ENCODE peak calls at places on chromosomes 6 and 20, in eight cellular contexts. L is PC-9; W is fibroblast of lung; E is CD8-positive, alpha-beta memory T cell; X is fibroblast of the aortic adventitia; R is ovary; D is cardiac fibroblast; C is MM.1S. P is an unnamed sample.

GRCh38 chr20:46715292-46715756 is 5.9 kb downstream of the SLC2A10 start:
- DNase-seq in C (no peak), R (peak; percentile 55), E (no peak), X (peak; percentile 84), D (peak; percentile 85), W (peak; percentile 78), L (peak; percentile 31), P (no peak)

GRCh38 chr6:7107578-7108195 is at the start of gene RREB1:
- DNase-seq in R (peak; percentile 78), W (peak; percentile 62), E (peak; percentile 78), X (peak; percentile 57), D (peak; percentile 74), C (peak; percentile 61), L (no peak), P (no peak)

GRCh38 chr20:36861625-36861874 is 14.4 kb upstream of the TLDC2 start:
- DNase-seq in D (no peak), W (no peak), L (no peak), X (no peak), R (no peak), C (no peak), E (no peak), P (no peak)

GRCh38 chr6:108168980-108169800 is 3.4 kb downstream of the NR2E1 start:
- DNase-seq in X (no peak), R (no peak), D (no peak), W (no peak), L (no peak), E (no peak), C (no peak), P (no peak)

GRCh38 chr6:80437186-80437585 is 330.7 kb downstream of the BCKDHB start:
- DNase-seq in L (no peak), X (peak; percentile 94), E (no peak), R (no peak), C (no peak), D (no peak), W (no peak), P (no peak)

GRCh38 chr20:56411759-56412472 is at the start of gene CASS4:
- DNase-seq in E (peak; percentile 54), C (no peak), L (no peak), W (peak; percentile 93), R (no peak), D (peak; percentile 95), X (peak; percentile 78), P (peak; percentile 84)

GRCh38 chr20:47487175-47487917 is 14.3 kb upstream of the NCOA3 start:
- DNase-seq in L (peak; percentile 50), W (no peak), X (peak; percentile 71), E (peak; percentile 70), C (peak; percentile 98), D (peak; percentile 27), R (no peak), P (no peak)

GRCh38 chr20:61998343-61999121 is 67.1 kb downstream of the TAF4 start:
- DNase-seq in L (no peak), R (no peak), D (no peak), E (no peak), W (no peak), X (no peak), C (no peak), P (no peak)

GRCh38 chr20:37194616-37195015 is 15.3 kb upstream of the MROH8 start:
- DNase-seq in R (no peak), C (no peak), X (no peak), D (no peak), E (no peak), L (no peak), W (no peak), P (no peak)

GRCh38 chr20:58877374-58878360 is 25.2 kb downstream of the GNAS start:
- DNase-seq in L (no peak), E (no peak), X (no peak), W (no peak), D (no peak), C (no peak), R (no peak), P (no peak)

GRCh38 chr6:128731249-128732165 is 151.4 kb upstream of the LAMA2 start:
- DNase-seq in X (peak; percentile 88), E (no peak), W (peak; percentile 73), C (peak; percentile 35), R (no peak), L (peak; percentile 63), D (peak; percentile 70), P (peak; percentile 17)

GRCh38 chr6:6785163-6785521 is 196.6 kb downstream of the LY86 start:
- DNase-seq in W (peak; percentile 9), R (no peak), C (no peak), L (no peak), E (no peak), X (peak; percentile 27), D (peak; percentile 14), P (no peak)

GRCh38 chr6:37994238-37994637 is 174.7 kb downstream of the ZFAND3 start:
- DNase-seq in E (no peak), R (no peak), C (no peak), W (no peak), L (no peak), D (peak; percentile 58), X (peak; percentile 64), P (no peak)

DNA sequence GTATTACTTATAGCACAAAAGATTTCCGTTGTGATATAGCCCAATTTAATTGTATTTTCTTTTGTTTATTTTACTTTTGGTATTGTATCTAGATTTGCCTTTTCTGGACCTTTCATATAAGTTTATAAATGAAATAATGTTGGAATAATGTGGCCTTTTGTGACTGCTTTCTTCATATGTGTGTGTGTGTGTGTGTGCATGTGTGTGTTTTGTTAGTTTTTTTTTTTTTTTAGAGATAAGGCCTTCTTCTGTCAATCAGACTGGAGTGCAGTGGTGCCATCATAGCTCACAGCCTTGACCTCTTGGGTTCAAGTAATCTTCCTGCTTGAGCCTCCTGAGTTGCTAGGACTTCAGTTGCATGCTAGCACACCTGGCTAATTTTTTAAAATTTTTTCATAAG is 37.8 kb upstream of the ASXL1 start:
- DNase-seq in R (no peak), E (no peak), C (no peak), W (no peak), D (no peak), X (no peak), L (no peak), P (no peak)
- H3K4me3 ChIP-seq in R (no peak overlapping the region), E (no peak overlapping the region), C (no peak overlapping the region), W (no peak overlapping the region), D (no peak overlapping the region), X (no peak overlapping the region), L (no peak overlapping the region), P (no peak overlapping the region)

GRCh38 chr6:44270526-44271405 is 516 bp downstream of the TMEM151B start:
- DNase-seq in W (no peak), R (peak; percentile 47), D (no peak), L (no peak), E (peak; percentile 53), X (no peak), C (no peak), P (no peak)
- H3K4me3 ChIP-seq in W (peak overlapping the region; percentile 10), R (no peak overlapping the region), D (no peak overlapping the region), L (no peak overlapping the region), E (no peak overlapping the region), X (no peak overlapping the region), C (no peak overlapping the region), P (peak overlapping the region; percentile 37)

DNA sequence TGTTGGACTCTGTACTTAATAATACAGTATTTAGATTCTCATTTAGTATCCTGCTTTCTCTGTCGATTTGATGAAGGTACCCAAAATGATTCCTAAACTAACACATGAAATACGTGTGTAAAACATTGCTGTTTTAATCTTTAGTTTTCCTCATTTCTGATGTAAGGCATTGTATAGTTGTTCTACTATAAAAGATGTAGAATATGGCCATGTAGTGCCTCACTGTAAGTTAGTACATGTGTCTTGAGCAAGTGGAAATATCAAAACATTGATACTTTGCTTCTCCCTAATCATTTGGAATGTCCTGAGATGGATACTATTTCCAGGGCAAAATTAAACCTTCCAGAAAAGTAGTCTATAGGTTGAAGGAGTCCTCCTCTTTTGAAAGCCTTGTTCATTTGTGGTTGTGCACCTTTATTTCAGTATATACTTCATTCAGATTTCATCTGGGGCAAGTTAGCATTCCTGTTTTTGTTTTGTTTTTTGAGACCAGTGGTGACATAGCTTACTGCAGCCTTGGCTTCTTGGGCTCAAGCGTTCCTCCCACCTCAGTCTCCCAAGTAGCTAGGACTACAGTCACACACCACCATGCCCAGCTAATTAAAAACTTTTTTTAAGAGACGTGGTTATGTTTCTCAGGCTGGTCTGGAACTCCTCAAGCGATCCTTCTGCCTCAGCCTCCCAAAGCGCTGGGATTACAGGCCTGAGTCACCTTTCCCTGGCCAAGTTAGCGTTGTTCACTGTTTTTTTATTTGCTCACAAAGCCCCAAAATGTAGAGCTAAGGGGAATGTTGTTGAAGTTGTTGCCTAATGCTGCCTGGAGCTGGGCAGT is 11.6 kb downstream of the SRSF3 start:
- DNase-seq in L (no peak), D (no peak), W (no peak), R (peak; percentile 8), C (no peak), E (no peak), X (peak; percentile 36), P (no peak)
- H3K4me3 ChIP-seq in L (no peak overlapping the region), D (no peak overlapping the region), W (no peak overlapping the region), R (no peak overlapping the region), C (no peak overlapping the region), E (no peak overlapping the region), X (no peak overlapping the region), P (no peak overlapping the region)

GRCh38 chr6:3455490-3456394 is 1.1 kb downstream of the SLC22A23 start:
- DNase-seq in D (no peak), W (no peak), E (no peak), R (peak; percentile 44), L (no peak), C (no peak), X (no peak), P (no peak)

GRCh38 chr6:3456794-3457709 is at the start of gene SLC22A23:
- DNase-seq in R (peak; percentile 83), C (peak; percentile 74), L (peak; percentile 47), D (peak; percentile 28), E (peak; percentile 73), W (no peak), X (no peak), P (peak; percentile 30)

GRCh38 chr6:3458706-3459421 is 2.0 kb upstream of the SLC22A23 start:
- DNase-seq in X (no peak), L (no peak), D (no peak), E (no peak), C (no peak), R (no peak), W (no peak), P (no peak)

GRCh38 chr6:3456395-3456767 is 469 bp downstream of the SLC22A23 start:
- DNase-seq in L (no peak), C (peak; percentile 19), E (no peak), X (no peak), D (no peak), W (no peak), R (no peak), P (no peak)

DNA sequence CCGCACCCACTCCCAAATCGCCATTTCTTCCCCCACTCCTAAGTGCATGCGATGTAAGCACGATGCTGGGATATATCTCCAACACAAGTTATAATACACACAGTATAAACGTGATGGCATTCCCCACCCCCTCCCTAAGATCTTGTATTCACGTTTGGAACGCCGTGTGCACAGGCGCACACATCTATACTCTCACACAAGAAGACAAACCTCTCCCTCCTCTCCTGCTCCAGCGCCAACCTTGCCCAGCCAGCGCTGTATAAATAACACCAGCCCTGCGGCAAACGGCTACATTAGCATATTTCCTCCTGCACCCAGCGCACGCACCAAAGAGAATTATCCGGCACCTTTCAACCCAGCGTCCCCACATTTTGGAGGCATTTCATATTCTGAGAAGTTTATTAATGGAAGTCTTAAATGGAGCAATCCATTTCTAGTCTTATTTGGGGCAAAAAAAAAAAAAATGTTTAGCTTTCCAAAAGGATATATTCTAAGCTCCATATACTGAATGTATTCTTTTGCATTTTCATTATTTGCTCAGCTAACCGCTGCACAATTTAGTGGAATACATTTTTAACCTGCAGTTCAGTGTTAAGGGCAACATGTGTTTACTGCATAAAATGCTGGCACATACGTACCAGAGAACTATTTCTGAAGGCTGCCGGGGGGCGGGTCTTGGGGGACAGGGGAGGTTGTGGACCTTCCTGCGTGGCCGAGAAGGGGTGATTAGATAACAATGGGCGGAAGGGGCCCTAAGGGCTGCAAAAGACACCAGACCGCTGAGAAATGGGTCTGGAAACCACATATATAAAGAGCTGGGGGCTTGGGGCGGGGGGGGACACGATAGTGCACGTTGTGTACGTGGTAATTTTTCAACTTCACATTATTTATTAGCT is 1.1 kb upstream of the SLC22A23 start:
- DNase-seq in C (no peak), W (peak; percentile 11), D (no peak), E (no peak), L (peak; percentile 55), X (peak; percentile 36), R (no peak), P (peak; percentile 23)
- H3K4me3 ChIP-seq in C (peak overlapping the region; percentile 65), W (peak overlapping the region; percentile 48), D (peak overlapping the region; percentile 41), E (peak overlapping the region; percentile 66), L (peak overlapping the region; percentile 84), X (peak overlapping the region; percentile 80), R (peak overlapping the region; percentile 49), P (peak overlapping the region; percentile 39)

P was measured in Jurkat, Clone E6-1.